ENCODE peak calls at places on chromosomes 16 and 17, in nine cellular contexts. A is cardiac fibroblast; X is body of pancreas; G is CD8-positive, alpha-beta T cell; D is prostate gland; I is progenitor cell of endocrine pancreas; N is dorsolateral prefrontal cortex; V is NB4; J is heart right ventricle. Y is an unnamed sample.

GRCh38 chr16:85153046-85153445 is 40.8 kb upstream of the CIBAR2 start:
- DNase-seq in J (no peak), I (no peak), V (no peak), N (no peak), A (no peak), D (no peak), X (no peak), G (no peak), Y (no peak)

GRCh38 chr16:24700549-24701392 is 28.7 kb upstream of the TNRC6A start:
- DNase-seq in D (peak), I (no peak), N (no peak), A (peak), J (peak), X (peak), G (no peak), V (no peak), Y (peak)

GRCh38 chr16:85424260-85425060 is 188.7 kb upstream of the GSE1 start:
- DNase-seq in N (peak), G (no peak), X (peak), D (no peak), I (no peak), V (no peak), A (no peak), J (no peak), Y (peak)

GRCh38 chr17:3739422-3740124 is 15.9 kb downstream of the HASPIN start:
- DNase-seq in N (no peak), J (no peak), G (no peak), V (no peak), I (no peak), D (no peak), X (no peak), A (no peak), Y (no peak)

GRCh38 chr17:80362428-80363119 is 52.4 kb upstream of the ENDOV start:
- DNase-seq in I (no peak), N (no peak), D (no peak), V (no peak), J (peak), X (peak), A (peak), G (no peak), Y (peak)

GRCh38 chr16:89116341-89117238 is 22.9 kb downstream of the ACSF3 start:
- DNase-seq in J (no peak), N (no peak), D (no peak), V (no peak), G (no peak), I (no peak), X (no peak), A (no peak), Y (peak)

GRCh38 chr17:20896153-20896649 is 146.6 kb downstream of the USP22 start:
- DNase-seq in J (peak), N (no peak), G (no peak), D (no peak), I (no peak), X (peak), V (no peak), A (no peak), Y (no peak)

GRCh38 chr17:740240-741055 is 8.1 kb downstream of the TLCD3A start:
- DNase-seq in J (no peak), N (no peak), V (peak), D (no peak), I (no peak), X (no peak), G (no peak), A (no peak), Y (no peak)

GRCh38 chr16:16021988-16022682 is 72.7 kb downstream of the ABCC1 start:
- DNase-seq in I (peak), D (peak), J (peak), X (peak), A (peak), G (no peak), V (peak), N (peak), Y (peak)

GRCh38 chr17:72558971-72559476 is 438.2 kb downstream of the SOX9 start:
- DNase-seq in A (no peak), J (no peak), N (no peak), I (no peak), D (no peak), V (no peak), X (no peak), G (no peak), Y (no peak)

GRCh38 chr17:63436523-63437110 is 9.5 kb downstream of the CYB561 start:
- DNase-seq in X (peak), G (no peak), J (no peak), D (no peak), V (no peak), I (no peak), A (peak), N (peak), Y (no peak)

GRCh38 chr17:70582777-70583176 is 413.4 kb downstream of the KCNJ2 start:
- DNase-seq in N (no peak), V (no peak), G (no peak), I (no peak), X (no peak), A (no peak), D (no peak), J (no peak), Y (no peak)

GRCh38 chr17:61337247-61337812 is 62.3 kb upstream of the TBX2 start:
- DNase-seq in A (peak), X (no peak), D (no peak), N (no peak), V (no peak), J (no peak), G (no peak), I (no peak), Y (no peak)

GRCh38 chr16:10039220-10040096 is 142.8 kb downstream of the GRIN2A start:
- DNase-seq in D (no peak), J (peak), V (peak), I (peak), G (no peak), X (no peak), N (peak), A (no peak), Y (no peak)

GRCh38 chr17:2087597-2088211 is 32.8 kb downstream of the HIC1 start:
- DNase-seq in J (peak), G (peak), I (no peak), V (peak), X (no peak), D (no peak), A (peak), N (no peak), Y (no peak)

GRCh38 chr17:38674013-38674748 is 576 bp downstream of the EPOP start:
- DNase-seq in V (peak), D (no peak), N (no peak), G (no peak), X (peak), J (no peak), A (no peak), I (no peak), Y (no peak)

GRCh38 chr17:83145831-83146230 is 66.4 kb downstream of the METRNL start:
- DNase-seq in A (no peak), G (no peak), J (no peak), V (no peak), D (no peak), I (no peak), N (no peak), X (peak), Y (peak)

GRCh38 chr16:57609541-57610401 is 18.7 kb upstream of the ADGRG1 start:
- DNase-seq in V (no peak), A (peak), I (no peak), X (peak), N (no peak), G (peak), D (no peak), J (peak), Y (peak)

GRCh38 chr17:27690882-27691281 is 59.9 kb downstream of the LGALS9 start:
- DNase-seq in X (no peak), N (no peak), J (no peak), G (no peak), V (no peak), I (no peak), D (no peak), A (no peak), Y (no peak)

GRCh38 chr17:74176546-74177001 is 26.9 kb upstream of the RPL38 start:
- DNase-seq in G (no peak), A (peak), X (peak), V (peak), J (peak), I (peak), N (peak), D (peak), Y (no peak)

GRCh38 chr16:29806641-29807425 is 504 bp downstream of the MAZ start:
- DNase-seq in X (peak), A (no peak), I (no peak), J (peak), N (no peak), D (peak), G (peak), V (peak), Y (no peak)

GRCh38 chr17:78674595-78675315 is 97.6 kb upstream of the DNAH17 start:
- DNase-seq in A (no peak), D (no peak), X (peak), G (no peak), N (no peak), I (no peak), V (peak), J (no peak), Y (no peak)

GRCh38 chr16:58451945-58452401 is 48.0 kb upstream of the NDRG4 start:
- DNase-seq in I (no peak), V (peak), A (peak), D (no peak), J (no peak), N (no peak), X (no peak), G (no peak), Y (no peak)

GRCh38 chr16:69935278-69935711 is 15.8 kb upstream of the CLEC18A start:
- DNase-seq in A (no peak), G (no peak), J (no peak), X (no peak), I (no peak), V (no peak), N (no peak), D (no peak), Y (peak)

GRCh38 chr17:63431939-63432804 is 13.9 kb downstream of the CYB561 start:
- DNase-seq in A (peak), V (peak), D (peak), G (no peak), I (no peak), J (no peak), X (no peak), N (no peak), Y (no peak)

GRCh38 chr17:50919321-50920040 is 53.3 kb upstream of the TOB1 start:
- DNase-seq in I (peak), D (peak), G (peak), N (peak), X (peak), V (no peak), A (peak), J (peak), Y (peak)

GRCh38 chr17:40335620-40336019 is 26.6 kb downstream of the RARA start:
- DNase-seq in J (no peak), X (no peak), I (no peak), N (no peak), V (no peak), G (no peak), A (no peak), D (no peak), Y (no peak)

GRCh38 chr16:66409156-66409555 is 17.9 kb upstream of the BEAN1 start:
- DNase-seq in X (no peak), N (no peak), D (no peak), J (no peak), A (peak), V (no peak), I (no peak), G (no peak), Y (no peak)

GRCh38 chr17:50931003-50931878 is 65.1 kb upstream of the TOB1 start:
- DNase-seq in D (peak), J (peak), X (peak), I (peak), G (no peak), V (peak), A (peak), N (peak), Y (peak)

GRCh38 chr16:12459993-12460392 is 343.7 kb downstream of the CPPED1 start:
- DNase-seq in V (no peak), D (no peak), A (no peak), X (no peak), J (no peak), G (no peak), N (no peak), I (no peak), Y (no peak)

GRCh38 chr17:78342438-78343098 is 17.3 kb downstream of the SOCS3 start:
- DNase-seq in X (no peak), V (peak), J (peak), D (no peak), I (no peak), A (peak), G (no peak), N (no peak), Y (peak)

GRCh38 chr17:73211745-73212144 is 18.9 kb downstream of the COG1 start:
- DNase-seq in N (no peak), X (no peak), I (no peak), G (peak), A (no peak), V (peak), J (no peak), D (no peak), Y (peak)

GRCh38 chr17:14972844-14973243 is 292.3 kb downstream of the PMP22 start:
- DNase-seq in X (no peak), V (no peak), N (no peak), D (no peak), I (no peak), A (no peak), J (no peak), G (no peak), Y (no peak)

GRCh38 chr17:82065193-82065637 is 389 bp downstream of the DUS1L start:
- DNase-seq in N (no peak), V (no peak), J (no peak), G (no peak), D (no peak), X (no peak), A (no peak), I (no peak), Y (no peak)

GRCh38 chr17:22492331-22492730 is 800.0 kb downstream of the KCNJ18 start:
- DNase-seq in I (no peak), G (no peak), V (peak), N (no peak), J (no peak), X (no peak), D (no peak), A (no peak), Y (no peak)

DNA sequence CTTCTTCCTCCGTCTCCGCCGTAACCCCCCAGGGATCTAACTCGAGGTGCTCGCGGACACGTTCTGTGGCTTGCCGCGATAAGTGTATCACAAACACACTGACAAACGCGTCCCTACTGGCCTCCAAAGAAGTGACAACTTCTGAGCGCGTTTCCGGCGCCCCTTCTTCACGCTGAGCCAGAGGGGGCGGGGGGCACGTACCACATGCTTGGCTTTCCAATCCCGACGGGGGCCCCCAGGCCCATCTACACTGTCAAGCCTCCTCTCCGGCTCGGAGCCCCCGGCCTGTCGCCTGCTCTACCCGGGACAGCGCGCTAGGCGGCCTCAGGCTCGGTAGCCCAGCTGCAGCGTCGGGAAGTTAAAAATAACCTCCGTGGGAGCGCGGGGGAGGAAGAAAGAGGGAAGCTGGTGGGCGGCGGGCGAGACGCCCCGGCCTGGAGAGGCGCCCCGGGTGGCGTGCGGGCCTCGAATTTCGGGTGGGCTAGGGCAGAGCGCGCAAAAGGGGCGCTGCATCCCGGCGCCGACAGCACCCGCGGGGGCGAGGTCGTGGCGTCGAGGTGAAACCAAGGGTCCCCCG is 676 bp upstream of the SPHK1 start:
- DNase-seq in I (peak), X (peak), N (no peak), V (peak), G (peak), D (peak), A (peak), J (peak), Y (no peak)
- TF ChIP-seq CTCF in I (peak), X (no peak), N (no peak), V (peak), G (peak), D (peak), A (peak), J (peak), Y (no peak)

GRCh38 chr17:49553676-49554335 is 21.9 kb upstream of the NXPH3 start:
- DNase-seq in I (no peak), X (no peak), D (no peak), N (no peak), A (no peak), J (no peak), G (no peak), V (no peak), Y (no peak)

GRCh38 chr17:49556183-49556943 is 19.3 kb upstream of the NXPH3 start:
- DNase-seq in I (peak), V (peak), X (peak), D (peak), J (peak), G (peak), N (peak), A (peak), Y (peak)

GRCh38 chr17:49555495-49556018 is 20.1 kb upstream of the NXPH3 start:
- DNase-seq in G (no peak), D (peak), N (no peak), X (no peak), J (no peak), V (no peak), I (no peak), A (no peak), Y (no peak)

GRCh38 chr17:49554694-49555494 is 20.8 kb upstream of the NXPH3 start:
- DNase-seq in V (no peak), J (no peak), G (no peak), D (no peak), I (no peak), X (no peak), N (no peak), A (no peak), Y (no peak)

DNA sequence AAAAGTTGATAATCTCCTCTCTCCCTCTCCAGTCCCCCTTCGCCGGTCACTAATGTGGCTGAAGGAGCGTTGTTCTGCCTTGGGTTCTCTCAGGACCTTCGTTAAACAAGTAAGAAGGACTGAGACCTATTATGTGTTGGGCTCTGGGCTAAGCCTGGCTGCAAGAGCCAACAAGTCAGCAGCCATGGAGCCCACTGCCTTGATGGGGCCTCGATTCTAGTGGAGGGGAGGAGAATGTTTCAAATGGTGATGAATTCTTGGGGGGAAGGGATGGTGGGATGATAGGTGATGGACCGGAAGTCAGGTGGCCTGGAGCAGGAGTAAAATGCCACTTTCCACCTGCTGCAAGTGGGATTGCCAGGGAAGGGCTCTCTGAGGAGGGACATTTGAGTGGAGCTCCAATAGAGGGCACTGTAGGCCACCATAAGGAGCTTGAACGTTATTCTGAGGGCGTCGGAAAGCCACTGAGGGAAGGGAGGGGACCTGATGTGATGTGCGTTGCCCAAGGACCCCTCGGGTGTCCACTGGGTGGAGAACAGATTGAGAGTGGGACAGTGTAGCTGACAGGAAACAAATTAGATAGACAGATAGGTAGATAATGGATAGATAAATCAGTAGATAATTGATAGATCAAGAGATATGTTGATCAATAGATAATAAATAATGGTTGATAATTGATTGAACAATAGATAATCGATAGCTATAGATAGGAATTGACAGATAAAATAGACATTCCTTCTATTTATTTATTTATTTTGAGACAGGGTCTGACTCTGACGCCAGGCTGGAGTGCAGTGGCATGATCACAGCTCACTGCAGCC is 18.3 kb upstream of the NXPH3 start:
- DNase-seq in X (peak), D (no peak), I (no peak), N (no peak), V (peak), G (no peak), J (no peak), A (peak), Y (no peak)
- TF ChIP-seq CTCF in X (no peak), D (peak), I (peak), N (peak), V (peak), G (peak), J (peak), A (peak), Y (peak)

DNA sequence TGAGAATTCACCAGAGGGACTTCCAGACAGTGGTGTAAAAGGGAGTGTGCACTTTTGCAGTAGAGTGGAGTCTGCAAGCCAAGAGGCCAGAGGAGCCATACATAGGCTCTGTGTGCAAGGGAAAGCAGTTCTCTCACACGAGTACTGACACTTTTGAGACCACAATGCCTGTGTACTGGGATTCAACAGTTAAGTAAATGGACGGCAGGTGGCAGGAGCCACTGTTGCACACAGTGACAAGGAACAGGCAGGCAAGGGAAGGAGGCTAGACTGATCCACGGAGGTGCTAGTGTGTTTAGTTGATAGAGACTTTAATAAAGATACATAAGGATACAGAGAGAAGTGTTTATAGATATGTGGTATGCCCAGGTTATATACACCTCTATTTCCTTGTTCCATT is 67.0 kb downstream of the MPRIP start:
- DNase-seq in V (no peak), X (no peak), I (no peak), D (no peak), N (no peak), A (no peak), J (no peak), G (no peak), Y (no peak)
- TF ChIP-seq CTCF in V (no peak), X (no peak), I (no peak), D (peak), N (no peak), A (no peak), J (peak), G (no peak), Y (no peak)

DNA sequence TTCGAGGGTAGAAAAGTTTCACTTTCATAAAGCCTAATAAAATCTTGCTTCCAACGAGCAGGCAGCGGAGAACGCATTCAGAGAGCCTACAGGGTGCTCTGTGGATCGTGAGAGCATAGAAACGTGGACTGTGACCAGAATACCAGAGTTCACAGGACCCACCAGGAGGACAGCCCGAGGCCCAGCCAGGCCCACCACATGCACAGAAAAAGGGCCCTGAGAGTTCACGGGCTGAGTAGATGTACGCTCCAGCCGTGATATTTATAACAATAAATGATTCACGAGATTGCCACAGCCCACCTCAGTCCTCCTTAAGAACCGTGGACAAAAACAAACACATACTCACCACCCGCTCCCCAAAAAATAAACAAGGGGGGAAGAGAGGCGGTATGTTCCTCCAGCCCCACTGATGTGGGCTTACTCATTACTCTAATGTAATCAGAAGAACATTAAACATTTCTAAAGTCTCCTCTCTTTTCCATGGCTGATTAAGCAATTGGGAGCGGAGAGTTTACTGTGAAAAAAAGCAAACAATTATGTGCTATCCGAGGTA is 207.2 kb downstream of the C16orf78 start:
- DNase-seq in J (no peak), I (no peak), D (no peak), V (no peak), X (no peak), A (no peak), G (no peak), N (no peak), Y (no peak)
- TF ChIP-seq CTCF in J (no peak), I (no peak), D (no peak), V (no peak), X (no peak), A (no peak), G (no peak), N (no peak), Y (no peak)